ENCODE peak calls at places on chromosomes 1 and 21, in eight cellular contexts. V is cardiac muscle cell; U is AG08395; N is dermis microvascular lymphatic vessel endothelial cell; G is foreskin fibroblast; T is Ammon's horn; K is naive thymus-derived CD4-positive, alpha-beta T cell; Z is GM04503. P is an unnamed sample.

GRCh38 chr1:220182656-220183055 is 88.7 kb downstream of the IARS2 start:
- DNase-seq in V (no peak), U (no peak), N (no peak), G (no peak), T (no peak), K (no peak), Z (no peak), P (no peak)

GRCh38 chr21:45861156-45861870 is 120.3 kb upstream of the COL6A1 start:
- DNase-seq in V (no peak), U (no peak), N (no peak), G (no peak), T (no peak), K (no peak), Z (no peak), P (no peak)

GRCh38 chr1:51924455-51924854 is 45.9 kb upstream of the NRDC start:
- DNase-seq in V (no peak), U (peak), N (no peak), G (peak), T (no peak), K (no peak), Z (no peak), P (no peak)

GRCh38 chr1:9294440-9294773 is 1.7 kb downstream of the SPSB1 start:
- DNase-seq in V (no peak), U (peak), N (peak), G (peak), T (no peak), K (no peak), Z (peak), P (no peak)

GRCh38 chr1:16921391-16922185 is at the start of gene CROCC:
- DNase-seq in V (peak), U (no peak), N (peak), G (peak), T (no peak), K (no peak), Z (no peak), P (peak)

GRCh38 chr1:39491146-39491921 is at the start of gene BMP8A:
- DNase-seq in V (peak), U (peak), N (peak), G (peak), T (no peak), K (peak), Z (no peak), P (peak)

GRCh38 chr1:203057831-203058673 is 27.8 kb downstream of the MYOG start:
- DNase-seq in V (no peak), U (peak), N (no peak), G (peak), T (peak), K (no peak), Z (peak), P (peak)

GRCh38 chr1:200302192-200302892 is 107.5 kb downstream of the ZNF281 start:
- DNase-seq in V (peak), U (peak), N (peak), G (peak), T (peak), K (peak), Z (no peak), P (no peak)

GRCh38 chr1:15785683-15786082 is 21.8 kb downstream of the UQCRHL start:
- DNase-seq in V (no peak), U (no peak), N (no peak), G (no peak), T (no peak), K (no peak), Z (no peak), P (no peak)

GRCh38 chr1:109654519-109654918 is 1.4 kb upstream of the GSTM4 start:
- DNase-seq in V (no peak), U (no peak), N (no peak), G (no peak), T (no peak), K (no peak), Z (no peak), P (no peak)

GRCh38 chr1:208235983-208236761 is 8.0 kb downstream of the PLXNA2 start:
- DNase-seq in V (no peak), U (peak), N (peak), G (peak), T (no peak), K (no peak), Z (no peak), P (peak)

GRCh38 chr1:93817819-93818569 is 61.0 kb downstream of the DNTTIP2 start:
- DNase-seq in V (no peak), U (no peak), N (no peak), G (no peak), T (no peak), K (no peak), Z (no peak), P (peak)

GRCh38 chr1:67043366-67043765 is 10.6 kb downstream of the SLC35D1 start:
- DNase-seq in V (no peak), U (no peak), N (no peak), G (no peak), T (no peak), K (no peak), Z (no peak), P (no peak)

GRCh38 chr1:66298427-66298826 is 235.5 kb upstream of the SGIP1 start:
- DNase-seq in V (no peak), U (no peak), N (no peak), G (no peak), T (no peak), K (no peak), Z (no peak), P (no peak)

GRCh38 chr1:2376261-2376741 is 15.1 kb downstream of the MORN1 start:
- DNase-seq in V (no peak), U (no peak), N (no peak), G (no peak), T (no peak), K (no peak), Z (no peak), P (no peak)

GRCh38 chr21:34583926-34584563 is 30.9 kb downstream of the RCAN1 start:
- DNase-seq in V (no peak), U (peak), N (no peak), G (peak), T (no peak), K (no peak), Z (no peak), P (no peak)

GRCh38 chr1:20507248-20507563 is 745 bp downstream of the MUL1 start:
- DNase-seq in V (no peak), U (no peak), N (no peak), G (no peak), T (no peak), K (no peak), Z (no peak), P (no peak)

GRCh38 chr1:180213401-180214177 is 16.5 kb upstream of the LHX4 start:
- DNase-seq in V (no peak), U (peak), N (no peak), G (peak), T (peak), K (no peak), Z (no peak), P (no peak)

GRCh38 chr1:99246152-99246551 is 18.1 kb upstream of the PLPPR4 start:
- DNase-seq in V (no peak), U (no peak), N (no peak), G (no peak), T (no peak), K (no peak), Z (no peak), P (no peak)

GRCh38 chr1:9843576-9843945 is 19.8 kb upstream of the CLSTN1 start:
- DNase-seq in V (no peak), U (no peak), N (no peak), G (no peak), T (no peak), K (no peak), Z (no peak), P (no peak)

GRCh38 chr1:241934843-241935242 is 22.7 kb upstream of the BECN2 start:
- DNase-seq in V (no peak), U (no peak), N (no peak), G (no peak), T (peak), K (no peak), Z (no peak), P (no peak)

GRCh38 chr21:26447932-26448331 is 125.2 kb downstream of the CYYR1 start:
- DNase-seq in V (no peak), U (no peak), N (no peak), G (no peak), T (no peak), K (no peak), Z (no peak), P (no peak)

GRCh38 chr1:111221633-111222286 is 5.8 kb upstream of the CHI3L2 start:
- DNase-seq in V (no peak), U (no peak), N (no peak), G (peak), T (peak), K (no peak), Z (no peak), P (no peak)

GRCh38 chr1:36814774-36815173 is 219.5 kb downstream of the GRIK3 start:
- DNase-seq in V (no peak), U (no peak), N (no peak), G (no peak), T (no peak), K (no peak), Z (no peak), P (no peak)

GRCh38 chr1:16183157-16183556 is 27.3 kb upstream of the EPHA2 start:
- DNase-seq in V (no peak), U (peak), N (peak), G (peak), T (no peak), K (no peak), Z (peak), P (no peak)